ENCODE peak calls at places on chromosomes 13 and 19, in nine cellular contexts. V, R, M, F, T, O, C, S and U are unnamed samples.

GRCh38 chr13:80400164-80400767 is 59.3 kb upstream of the SPRY2 start:
- DNase-seq in V (peak; percentile 54), R (no peak), M (no peak), F (no peak), T (no peak), O (no peak), C (no peak), S (no peak), U (no peak)

GRCh38 chr13:40350283-40350992 is 316.0 kb downstream of the FOXO1 start:
- DNase-seq in V (no peak), R (peak; percentile 90), M (no peak), F (no peak), T (peak; percentile 80), O (no peak), C (no peak), S (no peak), U (no peak)

GRCh38 chr19:11025997-11026396 is 63.3 kb upstream of the LDLR start:
- DNase-seq in V (no peak), R (no peak), M (no peak), F (no peak), T (no peak), O (no peak), C (no peak), S (no peak), U (no peak)

GRCh38 chr19:50719566-50719965 is at the start of gene SHANK1:
- DNase-seq in V (no peak), R (peak; percentile 21), M (no peak), F (no peak), T (no peak), O (no peak), C (no peak), S (no peak), U (no peak)

GRCh38 chr13:68190826-68191225 is 960.7 kb upstream of the PCDH9 start:
- DNase-seq in V (no peak), R (peak; percentile 57), M (no peak), F (no peak), T (no peak), O (peak; percentile 77), C (peak; percentile 37), S (no peak), U (no peak)

GRCh38 chr13:33642374-33643065 is 175.4 kb upstream of the RFC3 start:
- DNase-seq in V (no peak), R (peak; percentile 96), M (peak; percentile 39), F (peak; percentile 83), T (peak; percentile 75), O (no peak), C (peak; percentile 86), S (no peak), U (no peak)

GRCh38 chr13:94617389-94618000 is 15.8 kb downstream of the GPR180 start:
- DNase-seq in V (no peak), R (peak; percentile 47), M (no peak), F (no peak), T (no peak), O (no peak), C (no peak), S (no peak), U (peak; percentile 29)

GRCh38 chr19:48991823-48992570 is 1.1 kb downstream of the GYS1 start:
- DNase-seq in V (no peak), R (peak; percentile 81), M (peak; percentile 63), F (peak; percentile 52), T (peak; percentile 77), O (peak; percentile 67), C (peak; percentile 69), S (peak; percentile 61), U (no peak)

GRCh38 chr13:91249370-91249769 is 98.1 kb upstream of the MIR17HG start:
- DNase-seq in V (no peak), R (no peak), M (no peak), F (no peak), T (no peak), O (no peak), C (no peak), S (no peak), U (no peak)

GRCh38 chr13:101127741-101128353 is 288.5 kb downstream of the NALCN start:
- DNase-seq in V (no peak), R (peak; percentile 62), M (no peak), F (no peak), T (no peak), O (peak; percentile 17), C (no peak), S (peak; percentile 9), U (peak; percentile 17)

GRCh38 chr19:58586131-58586765 is 13.1 kb upstream of the MZF1 start:
- DNase-seq in V (no peak), R (no peak), M (no peak), F (no peak), T (no peak), O (no peak), C (no peak), S (no peak), U (no peak)

GRCh38 chr19:42386974-42387707 is 3.0 kb downstream of the CNFN start:
- DNase-seq in V (peak; percentile 79), R (peak; percentile 30), M (peak; percentile 53), F (no peak), T (peak; percentile 70), O (peak; percentile 24), C (peak; percentile 88), S (peak; percentile 53), U (peak; percentile 80)

GRCh38 chr13:20997301-20998061 is 63.9 kb downstream of the LATS2 start:
- DNase-seq in V (no peak), R (peak; percentile 92), M (peak; percentile 53), F (no peak), T (peak; percentile 74), O (peak; percentile 99), C (no peak), S (no peak), U (no peak)

GRCh38 chr13:44703371-44703770 is 127.2 kb upstream of the TSC22D1 start:
- DNase-seq in V (no peak), R (peak; percentile 43), M (no peak), F (no peak), T (no peak), O (peak; percentile 65), C (no peak), S (no peak), U (no peak)

GRCh38 chr19:47275866-47276461 is 1.3 kb downstream of the INAFM1 start:
- DNase-seq in V (no peak), R (peak; percentile 42), M (peak; percentile 65), F (peak; percentile 84), T (peak; percentile 79), O (peak; percentile 63), C (no peak), S (peak; percentile 14), U (peak; percentile 35)

GRCh38 chr19:18844806-18845329 is 13.1 kb downstream of the UPF1 start:
- DNase-seq in V (no peak), R (no peak), M (no peak), F (no peak), T (no peak), O (no peak), C (no peak), S (no peak), U (no peak)

GRCh38 chr13:95375706-95376105 is 74.5 kb upstream of the ABCC4 start:
- DNase-seq in V (no peak), R (no peak), M (no peak), F (no peak), T (no peak), O (peak; percentile 5), C (no peak), S (no peak), U (no peak)

GRCh38 chr13:112720251-112720650 is 30.4 kb downstream of the ATP11A start:
- DNase-seq in V (no peak), R (no peak), M (no peak), F (no peak), T (no peak), O (no peak), C (peak; percentile 14), S (no peak), U (no peak)

GRCh38 chr19:1606138-1606651 is 933 bp upstream of the UQCR11 start:
- DNase-seq in V (no peak), R (no peak), M (no peak), F (no peak), T (no peak), O (no peak), C (no peak), S (no peak), U (no peak)
- H3K4me1 ChIP-seq in V (peaks cover 20% of the 10 kb centered on the region), R (no peaks in the 10 kb centered on the region), M (peaks cover 47% of the 10 kb centered on the region), F (peaks cover 4% of the 10 kb centered on the region), T (peaks cover 32% of the 10 kb centered on the region), O (peaks cover 13% of the 10 kb centered on the region), C (peaks cover 17% of the 10 kb centered on the region), S (peaks cover 30% of the 10 kb centered on the region), U (no peaks in the 10 kb centered on the region)

GRCh38 chr13:64075543-64076271 is 2660.1 kb upstream of the PCDH20 start:
- DNase-seq in V (no peak), R (no peak), M (no peak), F (no peak), T (no peak), O (no peak), C (no peak), S (no peak), U (no peak)
- TF ChIP-seq CTCF in V (no peak), R (no peak), M (no peak), F (no peak), T (no peak), O (no peak), C (no peak), S (no peak), U (no peak)

DNA sequence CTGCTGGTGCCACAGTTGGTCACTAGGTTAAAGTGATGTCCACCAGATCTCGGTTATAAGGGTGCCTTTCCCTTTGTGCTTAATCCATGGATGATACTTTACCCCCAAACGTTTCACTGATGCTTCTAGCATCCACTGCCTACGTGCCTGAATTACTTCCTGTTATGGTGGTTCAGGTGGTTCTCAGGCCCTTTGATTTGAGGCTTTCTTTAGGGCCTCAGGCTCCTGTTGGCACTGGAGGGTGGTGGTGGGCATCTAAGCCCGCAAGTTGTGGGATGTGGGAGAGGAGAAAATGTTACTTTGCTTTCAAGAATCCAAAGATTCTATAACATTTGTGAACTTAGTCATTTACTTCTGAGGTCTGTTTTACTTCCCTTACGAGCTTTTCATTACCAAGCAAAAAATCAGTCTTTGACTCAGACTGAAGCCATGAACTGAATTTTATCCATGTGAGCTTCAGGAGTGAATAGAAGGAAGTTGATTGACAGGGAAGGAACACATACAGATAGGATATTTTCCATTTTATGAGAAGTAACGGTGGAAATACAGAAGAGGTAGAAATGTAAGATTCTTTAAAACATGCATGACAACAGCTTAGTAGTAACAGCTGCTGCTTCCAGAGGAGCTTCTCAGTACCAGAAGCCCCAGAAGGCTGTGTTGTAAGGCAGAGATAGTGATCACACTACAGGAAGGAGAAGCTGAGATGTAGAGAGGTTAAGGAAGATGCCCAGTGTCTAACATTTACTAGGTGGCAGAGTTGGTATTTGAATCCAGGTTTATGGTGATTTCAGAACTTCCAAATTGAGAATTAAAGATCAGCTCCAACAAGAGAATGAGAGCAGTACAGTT is 65.0 kb downstream of the ARHGEF7 start:
- DNase-seq in V (no peak), R (no peak), M (no peak), F (no peak), T (no peak), O (no peak), C (no peak), S (no peak), U (no peak)
- H3K4me1 ChIP-seq in V (peaks cover 27% of the 10 kb centered on the region), R (peaks cover 10% of the 10 kb centered on the region), M (peaks cover 77% of the 10 kb centered on the region), F (peaks cover 4% of the 10 kb centered on the region), T (peaks cover 86% of the 10 kb centered on the region), O (peaks cover 42% of the 10 kb centered on the region), C (no peaks in the 10 kb centered on the region), S (peaks cover 35% of the 10 kb centered on the region), U (peaks cover 10% of the 10 kb centered on the region)

DNA sequence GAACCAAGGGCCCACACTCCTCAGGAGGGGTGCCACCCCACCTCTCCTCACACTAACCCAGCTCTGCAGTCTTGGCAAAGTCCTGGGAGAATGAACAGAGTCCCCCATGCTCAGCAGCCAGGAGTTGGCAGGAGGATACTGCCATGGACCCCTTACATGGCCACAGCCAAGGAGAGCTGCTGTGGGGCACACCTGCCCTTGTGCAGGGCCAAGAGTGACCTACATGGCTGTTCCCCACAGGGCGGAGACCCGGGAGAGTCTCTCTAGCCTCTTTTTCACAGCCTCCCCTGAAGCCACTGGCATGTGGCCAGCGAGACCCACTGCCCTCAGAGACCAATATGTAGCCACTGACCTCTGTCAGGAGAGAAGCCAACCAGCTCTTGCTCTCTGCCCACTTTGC is 45.9 kb upstream of the VSTM2B start:
- DNase-seq in V (no peak), R (no peak), M (no peak), F (no peak), T (no peak), O (no peak), C (no peak), S (no peak), U (no peak)
- TF ChIP-seq CTCF in V (no peak), R (no peak), M (no peak), F (no peak), T (no peak), O (no peak), C (no peak), S (no peak), U (no peak)